ENCODE peak calls at places on chromosomes 6 and 20, in seven cellular contexts. W is pancreas; S is frontal cortex; O is DMS 273 treated with DMSO at 0.1 percent for 48 hours; K is naive thymus-derived CD4-positive, alpha-beta T cell; D is iPS-NIHi11; Y is T-helper 9 cell. L is an unnamed sample.
A peak's percentile ranks its signal among the peaks of the same experiment; 100 is the strongest.

GRCh38 chr6:129104131-129104530 is 221.2 kb downstream of the LAMA2 start:
- DNase-seq in W (no peak), S (no peak), O (no peak), K (no peak), D (no peak), Y (no peak), L (no peak)

GRCh38 chr6:69179681-69180080 is 544.6 kb downstream of the ADGRB3 start:
- DNase-seq in W (no peak), S (no peak), O (no peak), K (no peak), D (peak; percentile 7), Y (no peak), L (no peak)

GRCh38 chr6:71621918-71622519 is 264.3 kb upstream of the RIMS1 start:
- DNase-seq in W (no peak), S (no peak), O (no peak), K (no peak), D (no peak), Y (no peak), L (peak; percentile 11)

GRCh38 chr6:93059911-93060310 is 359.4 kb downstream of the EPHA7 start:
- DNase-seq in W (no peak), S (no peak), O (no peak), K (no peak), D (no peak), Y (no peak), L (no peak)

GRCh38 chr20:43727980-43728590 is 1.3 kb upstream of the GTSF1L start:
- DNase-seq in W (no peak), S (no peak), O (no peak), K (peak; percentile 81), D (no peak), Y (no peak), L (no peak)

GRCh38 chr6:156876302-156876701 is 99.1 kb downstream of the ARID1B start:
- DNase-seq in W (peak; percentile 68), S (no peak), O (no peak), K (no peak), D (peak; percentile 49), Y (no peak), L (no peak)

GRCh38 chr6:132513821-132514545 is 1.1 kb upstream of the STX7 start:
- DNase-seq in W (no peak), S (no peak), O (no peak), K (no peak), D (no peak), Y (no peak), L (no peak)

GRCh38 chr6:109978174-109979032 is at the start of gene GPR6:
- DNase-seq in W (peak; percentile 88), S (peak; percentile 35), O (no peak), K (peak; percentile 34), D (peak; percentile 88), Y (no peak), L (peak; percentile 48)

GRCh38 chr20:47305667-47306066 is 50.8 kb downstream of the ZMYND8 start:
- DNase-seq in W (no peak), S (no peak), O (no peak), K (no peak), D (no peak), Y (no peak), L (no peak)

GRCh38 chr6:5132741-5133140 is 47.6 kb downstream of the PPP1R3G start:
- DNase-seq in W (no peak), S (no peak), O (no peak), K (no peak), D (no peak), Y (no peak), L (no peak)

GRCh38 chr20:50848846-50849673 is 54.2 kb downstream of the BCAS4 start:
- DNase-seq in W (peak; percentile 67), S (no peak), O (no peak), K (no peak), D (peak; percentile 59), Y (no peak), L (no peak)

L was measured in kidney glomerular epithelial cell.